ENCODE peak calls at places on chromosomes 7 and 10, in ten cellular contexts. One of them, this sample, is unnamed.
A peak's percentile ranks its signal among the peaks of the same experiment; 100 is the strongest.

GRCh38 chr10:17747883-17748550 is 4.0 kb upstream of the TMEM236 start:
- DNase-seq in GM12864: no peak
- DNase-seq in NCI-H2081: no peak
- DNase-seq in CD4-positive, alpha-beta memory T cell: no peak
- DNase-seq in lower leg skin: peak; percentile 3
- DNase-seq in HEK293T: no peak
- DNase-seq in AG04450: no peak
- DNase-seq in retina: no peak
- DNase-seq in hepatocyte: no peak
- DNase-seq in cardiac septum: no peak
- DNase-seq in this sample: no peak

GRCh38 chr10:109721401-109722028 is 201.8 kb downstream of the XPNPEP1 start:
- DNase-seq in GM12864: no peak
- DNase-seq in NCI-H2081: no peak
- DNase-seq in CD4-positive, alpha-beta memory T cell: no peak
- DNase-seq in lower leg skin: no peak
- DNase-seq in HEK293T: no peak
- DNase-seq in AG04450: no peak
- DNase-seq in retina: peak; percentile 35
- DNase-seq in hepatocyte: no peak
- DNase-seq in cardiac septum: no peak
- DNase-seq in this sample: no peak

GRCh38 chr7:2045559-2046405 is 187.0 kb downstream of the MAD1L1 start:
- DNase-seq in GM12864: no peak
- DNase-seq in NCI-H2081: no peak
- DNase-seq in CD4-positive, alpha-beta memory T cell: no peak
- DNase-seq in lower leg skin: no peak
- DNase-seq in HEK293T: no peak
- DNase-seq in AG04450: no peak
- DNase-seq in retina: peak; percentile 7
- DNase-seq in hepatocyte: no peak
- DNase-seq in cardiac septum: no peak
- DNase-seq in this sample: no peak

GRCh38 chr7:42914726-42915045 is 2.8 kb upstream of the C7orf25 start:
- DNase-seq in GM12864: no peak
- DNase-seq in NCI-H2081: no peak
- DNase-seq in CD4-positive, alpha-beta memory T cell: no peak
- DNase-seq in lower leg skin: no peak
- DNase-seq in HEK293T: no peak
- DNase-seq in AG04450: no peak
- DNase-seq in retina: no peak
- DNase-seq in hepatocyte: no peak
- DNase-seq in cardiac septum: no peak
- DNase-seq in this sample: no peak

GRCh38 chr10:95513941-95514392 is 47.2 kb downstream of the SORBS1 start:
- DNase-seq in GM12864: no peak
- DNase-seq in NCI-H2081: no peak
- DNase-seq in CD4-positive, alpha-beta memory T cell: no peak
- DNase-seq in lower leg skin: no peak
- DNase-seq in HEK293T: no peak
- DNase-seq in AG04450: no peak
- DNase-seq in retina: no peak
- DNase-seq in hepatocyte: no peak
- DNase-seq in cardiac septum: no peak
- DNase-seq in this sample: no peak

GRCh38 chr10:29647483-29647882 is 12.7 kb upstream of the SVIL start:
- DNase-seq in GM12864: no peak
- DNase-seq in NCI-H2081: no peak
- DNase-seq in CD4-positive, alpha-beta memory T cell: no peak
- DNase-seq in lower leg skin: no peak
- DNase-seq in HEK293T: no peak
- DNase-seq in AG04450: no peak
- DNase-seq in retina: no peak
- DNase-seq in hepatocyte: no peak
- DNase-seq in cardiac septum: no peak
- DNase-seq in this sample: no peak

GRCh38 chr7:111829221-111829620 is 266.9 kb upstream of the IMMP2L start:
- DNase-seq in GM12864: no peak
- DNase-seq in NCI-H2081: no peak
- DNase-seq in CD4-positive, alpha-beta memory T cell: no peak
- DNase-seq in lower leg skin: no peak
- DNase-seq in HEK293T: no peak
- DNase-seq in AG04450: no peak
- DNase-seq in retina: no peak
- DNase-seq in hepatocyte: no peak
- DNase-seq in cardiac septum: no peak
- DNase-seq in this sample: no peak

GRCh38 chr7:155248366-155248756 is 49.3 kb upstream of the INSIG1 start:
- DNase-seq in GM12864: no peak
- DNase-seq in NCI-H2081: no peak
- DNase-seq in CD4-positive, alpha-beta memory T cell: no peak
- DNase-seq in lower leg skin: no peak
- DNase-seq in HEK293T: no peak
- DNase-seq in AG04450: no peak
- DNase-seq in retina: no peak
- DNase-seq in hepatocyte: no peak
- DNase-seq in cardiac septum: no peak
- DNase-seq in this sample: no peak

This sample was measured in HuH-7.5.